ENCODE peak calls at places on chromosome 22, in seven cellular contexts. One of them, this sample, is unnamed.

GRCh38 chr22:50699001-50699753 is 26.6 kb downstream of the SHANK3 start:
- DNase-seq in IMR-90: no peak
- DNase-seq in stimulated activated CD8-positive, alpha-beta memory T cell treated with anti-CD3 and anti-CD28 coated beads, Interleukin-15, amount 100 ng/mL, for 24 hours: no peak
- DNase-seq in bronchial epithelial cell: no peak
- DNase-seq in stimulated activated CD4-positive, alpha-beta T cell treated with anti-CD3 and anti-CD28 coated beads, Interleukin-4, amount 100 ng/mL, for 48 hours: no peak
- DNase-seq in retinal pigment epithelial cell: no peak
- DNase-seq in ELR: no peak
- DNase-seq in this sample: no peak

GRCh38 chr22:21079493-21079892 is 33.7 kb downstream of the LRRC74B start:
- DNase-seq in ELR: no peak
- DNase-seq in bronchial epithelial cell: no peak
- DNase-seq in IMR-90: no peak
- DNase-seq in stimulated activated CD4-positive, alpha-beta T cell treated with anti-CD3 and anti-CD28 coated beads, Interleukin-4, amount 100 ng/mL, for 48 hours: no peak
- DNase-seq in retinal pigment epithelial cell: no peak
- DNase-seq in stimulated activated CD8-positive, alpha-beta memory T cell treated with anti-CD3 and anti-CD28 coated beads, Interleukin-15, amount 100 ng/mL, for 24 hours: no peak
- DNase-seq in this sample: no peak

GRCh38 chr22:36334838-36335603 is 52.7 kb downstream of the MYH9 start:
- DNase-seq in bronchial epithelial cell: peak; percentile 59
- DNase-seq in retinal pigment epithelial cell: no peak
- DNase-seq in stimulated activated CD4-positive, alpha-beta T cell treated with anti-CD3 and anti-CD28 coated beads, Interleukin-4, amount 100 ng/mL, for 48 hours: no peak
- DNase-seq in ELR: peak; percentile 88
- DNase-seq in IMR-90: peak; percentile 84
- DNase-seq in stimulated activated CD8-positive, alpha-beta memory T cell treated with anti-CD3 and anti-CD28 coated beads, Interleukin-15, amount 100 ng/mL, for 24 hours: no peak
- DNase-seq in this sample: no peak

GRCh38 chr22:45064313-45065268 is 54.8 kb upstream of the PHF21B start:
- DNase-seq in IMR-90: peak; percentile 87
- DNase-seq in stimulated activated CD8-positive, alpha-beta memory T cell treated with anti-CD3 and anti-CD28 coated beads, Interleukin-15, amount 100 ng/mL, for 24 hours: no peak
- DNase-seq in retinal pigment epithelial cell: no peak
- DNase-seq in bronchial epithelial cell: peak; percentile 47
- DNase-seq in stimulated activated CD4-positive, alpha-beta T cell treated with anti-CD3 and anti-CD28 coated beads, Interleukin-4, amount 100 ng/mL, for 48 hours: peak; percentile 46
- DNase-seq in ELR: peak; percentile 83
- DNase-seq in this sample: no peak

GRCh38 chr22:46349681-46350080 is 14.2 kb downstream of the TRMU start:
- DNase-seq in stimulated activated CD8-positive, alpha-beta memory T cell treated with anti-CD3 and anti-CD28 coated beads, Interleukin-15, amount 100 ng/mL, for 24 hours: no peak
- DNase-seq in retinal pigment epithelial cell: no peak
- DNase-seq in ELR: no peak
- DNase-seq in bronchial epithelial cell: no peak
- DNase-seq in stimulated activated CD4-positive, alpha-beta T cell treated with anti-CD3 and anti-CD28 coated beads, Interleukin-4, amount 100 ng/mL, for 48 hours: no peak
- DNase-seq in IMR-90: no peak
- DNase-seq in this sample: no peak

GRCh38 chr22:47409501-47410275 is 647.2 kb downstream of the TBC1D22A start:
- DNase-seq in bronchial epithelial cell: no peak
- DNase-seq in retinal pigment epithelial cell: no peak
- DNase-seq in stimulated activated CD4-positive, alpha-beta T cell treated with anti-CD3 and anti-CD28 coated beads, Interleukin-4, amount 100 ng/mL, for 48 hours: no peak
- DNase-seq in IMR-90: no peak
- DNase-seq in ELR: no peak
- DNase-seq in stimulated activated CD8-positive, alpha-beta memory T cell treated with anti-CD3 and anti-CD28 coated beads, Interleukin-15, amount 100 ng/mL, for 24 hours: no peak
- DNase-seq in this sample: no peak

GRCh38 chr22:32588063-32588462 is 113.5 kb downstream of the FBXO7 start:
- DNase-seq in ELR: no peak
- DNase-seq in IMR-90: no peak
- DNase-seq in bronchial epithelial cell: no peak
- DNase-seq in stimulated activated CD4-positive, alpha-beta T cell treated with anti-CD3 and anti-CD28 coated beads, Interleukin-4, amount 100 ng/mL, for 48 hours: no peak
- DNase-seq in retinal pigment epithelial cell: no peak
- DNase-seq in stimulated activated CD8-positive, alpha-beta memory T cell treated with anti-CD3 and anti-CD28 coated beads, Interleukin-15, amount 100 ng/mL, for 24 hours: no peak
- DNase-seq in this sample: no peak

GRCh38 chr22:41917375-41917905 is 2.6 kb upstream of the SHISA8 start:
- DNase-seq in ELR: no peak
- DNase-seq in bronchial epithelial cell: no peak
- DNase-seq in stimulated activated CD8-positive, alpha-beta memory T cell treated with anti-CD3 and anti-CD28 coated beads, Interleukin-15, amount 100 ng/mL, for 24 hours: no peak
- DNase-seq in IMR-90: no peak
- DNase-seq in retinal pigment epithelial cell: no peak
- DNase-seq in stimulated activated CD4-positive, alpha-beta T cell treated with anti-CD3 and anti-CD28 coated beads, Interleukin-4, amount 100 ng/mL, for 48 hours: no peak
- DNase-seq in this sample: no peak